ENCODE peak calls at places on chromosomes 5 and 9, in five cellular contexts. One of them, this sample, is unnamed. For H3K4me1, the result is how much of the 10 kb centered on the place peaks cover.

GRCh38 chr5:153636713-153637112 is 146.2 kb downstream of the GRIA1 start:
- DNase-seq in stomach: no peak
- DNase-seq in prostate gland: no peak
- DNase-seq in spleen: no peak
- DNase-seq in sigmoid colon: no peak
- DNase-seq in this sample: no peak

GRCh38 chr5:40798012-40798855 is at the start of gene PRKAA1:
- DNase-seq in stomach: peak
- DNase-seq in prostate gland: peak
- DNase-seq in spleen: peak
- DNase-seq in sigmoid colon: peak
- DNase-seq in this sample: peak

GRCh38 chr5:159174511-159175168 is 34.7 kb downstream of the RNF145 start:
- DNase-seq in stomach: no peak
- DNase-seq in prostate gland: no peak
- DNase-seq in spleen: no peak
- DNase-seq in sigmoid colon: no peak
- DNase-seq in this sample: no peak

GRCh38 chr9:104780796-104781395 is 17.0 kb downstream of the NIPSNAP3B start:
- DNase-seq in stomach: no peak
- DNase-seq in prostate gland: no peak
- DNase-seq in spleen: no peak
- DNase-seq in sigmoid colon: no peak
- DNase-seq in this sample: no peak

GRCh38 chr5:14143843-14144585 is 872 bp downstream of the TRIO start:
- DNase-seq in stomach: peak
- DNase-seq in prostate gland: no peak
- DNase-seq in spleen: peak
- DNase-seq in sigmoid colon: peak
- DNase-seq in this sample: peak

GRCh38 chr9:42852133-42852532 is 668.7 kb downstream of the SPATA31A6 start:
- DNase-seq in stomach: no peak
- DNase-seq in prostate gland: no peak
- DNase-seq in spleen: no peak
- DNase-seq in sigmoid colon: no peak
- DNase-seq in this sample: no peak

GRCh38 chr9:125374443-125375309 is 113.0 kb downstream of the GAPVD1 start:
- DNase-seq in stomach: peak
- DNase-seq in prostate gland: peak
- DNase-seq in spleen: peak
- DNase-seq in sigmoid colon: peak
- DNase-seq in this sample: peak

GRCh38 chr9:29640507-29640906 is 2067.2 kb upstream of the C9orf72 start:
- DNase-seq in stomach: no peak
- DNase-seq in prostate gland: no peak
- DNase-seq in spleen: no peak
- DNase-seq in sigmoid colon: no peak
- DNase-seq in this sample: no peak

GRCh38 chr5:59317023-59317771 is 576.3 kb downstream of the PDE4D start:
- DNase-seq in stomach: no peak
- DNase-seq in prostate gland: peak
- DNase-seq in spleen: no peak
- DNase-seq in sigmoid colon: peak
- DNase-seq in this sample: no peak

GRCh38 chr9:123929177-123929869 is 603 bp downstream of the DENND1A start:
- DNase-seq in stomach: no peak
- DNase-seq in prostate gland: no peak
- DNase-seq in spleen: no peak
- DNase-seq in sigmoid colon: no peak
- DNase-seq in this sample: no peak

GRCh38 chr9:137461663-137462395 is 2.7 kb upstream of the NSMF start:
- DNase-seq in stomach: peak
- DNase-seq in prostate gland: no peak
- DNase-seq in spleen: peak
- DNase-seq in sigmoid colon: peak
- DNase-seq in this sample: no peak

GRCh38 chr9:11722957-11723356 is 970.2 kb upstream of the TYRP1 start:
- DNase-seq in stomach: no peak
- DNase-seq in prostate gland: no peak
- DNase-seq in spleen: no peak
- DNase-seq in sigmoid colon: no peak
- DNase-seq in this sample: no peak

GRCh38 chr9:75123696-75124095 is 35.4 kb downstream of the OSTF1 start:
- DNase-seq in stomach: no peak
- DNase-seq in prostate gland: no peak
- DNase-seq in spleen: no peak
- DNase-seq in sigmoid colon: no peak
- DNase-seq in this sample: no peak

GRCh38 chr9:121637441-121638222 is 13.8 kb upstream of the DAB2IP start:
- DNase-seq in stomach: no peak
- DNase-seq in prostate gland: no peak
- DNase-seq in spleen: no peak
- DNase-seq in sigmoid colon: no peak
- DNase-seq in this sample: no peak

GRCh38 chr5:107155667-107156066 is 515.1 kb downstream of the EFNA5 start:
- DNase-seq in stomach: no peak
- DNase-seq in prostate gland: no peak
- DNase-seq in spleen: no peak
- DNase-seq in sigmoid colon: no peak
- DNase-seq in this sample: no peak

GRCh38 chr5:74072646-74073045 is 446.6 kb downstream of the ARHGEF28 start:
- DNase-seq in stomach: no peak
- DNase-seq in prostate gland: no peak
- DNase-seq in spleen: no peak
- DNase-seq in sigmoid colon: no peak
- DNase-seq in this sample: no peak

GRCh38 chr5:140197023-140197422 is 22.0 kb downstream of the CYSTM1 start:
- DNase-seq in stomach: no peak
- DNase-seq in prostate gland: no peak
- DNase-seq in spleen: no peak
- DNase-seq in sigmoid colon: no peak
- DNase-seq in this sample: no peak

GRCh38 chr9:74770508-74771261 is 117.0 kb downstream of the TRPM6 start:
- DNase-seq in stomach: peak
- DNase-seq in prostate gland: no peak
- DNase-seq in spleen: peak
- DNase-seq in sigmoid colon: no peak
- DNase-seq in this sample: no peak

GRCh38 chr5:32504923-32505596 is 60.5 kb upstream of the ZFR start:
- DNase-seq in stomach: no peak
- DNase-seq in prostate gland: peak
- DNase-seq in spleen: no peak
- DNase-seq in sigmoid colon: peak
- DNase-seq in this sample: peak

GRCh38 chr5:179700401-179700918 is 1.7 kb downstream of the CANX start:
- DNase-seq in stomach: no peak
- DNase-seq in prostate gland: no peak
- DNase-seq in spleen: no peak
- DNase-seq in sigmoid colon: no peak
- DNase-seq in this sample: no peak

GRCh38 chr9:29200650-29201049 is 1627.4 kb upstream of the C9orf72 start:
- DNase-seq in stomach: no peak
- DNase-seq in prostate gland: no peak
- DNase-seq in spleen: no peak
- DNase-seq in sigmoid colon: no peak
- DNase-seq in this sample: no peak

GRCh38 chr5:109053995-109054417 is 306.3 kb downstream of the FER start:
- DNase-seq in stomach: no peak
- DNase-seq in prostate gland: no peak
- DNase-seq in spleen: no peak
- DNase-seq in sigmoid colon: no peak
- DNase-seq in this sample: no peak

GRCh38 chr9:135968083-135968476 is 6.9 kb upstream of the UBAC1 start:
- DNase-seq in stomach: no peak
- DNase-seq in prostate gland: no peak
- DNase-seq in spleen: no peak
- DNase-seq in sigmoid colon: no peak
- DNase-seq in this sample: no peak

GRCh38 chr9:128077847-128078503 is 9.9 kb downstream of the SLC25A25 start:
- DNase-seq in stomach: no peak
- DNase-seq in prostate gland: no peak
- DNase-seq in spleen: no peak
- DNase-seq in sigmoid colon: no peak
- DNase-seq in this sample: no peak

GRCh38 chr5:179832039-179832745 is 11.5 kb downstream of the SQSTM1 start:
- DNase-seq in stomach: no peak
- DNase-seq in prostate gland: no peak
- DNase-seq in spleen: no peak
- DNase-seq in sigmoid colon: peak
- DNase-seq in this sample: no peak

GRCh38 chr9:109950710-109951443 is 170.9 kb downstream of the PALM2AKAP2 start:
- DNase-seq in stomach: no peak
- DNase-seq in prostate gland: no peak
- DNase-seq in spleen: no peak
- DNase-seq in sigmoid colon: no peak
- DNase-seq in this sample: no peak

GRCh38 chr9:127817881-127818434 is 15.3 kb downstream of the FPGS start:
- DNase-seq in stomach: no peak
- DNase-seq in prostate gland: no peak
- DNase-seq in spleen: no peak
- DNase-seq in sigmoid colon: no peak
- DNase-seq in this sample: no peak

GRCh38 chr9:121197135-121197534 is 4.5 kb downstream of the RAB14 start:
- DNase-seq in stomach: no peak
- DNase-seq in prostate gland: no peak
- DNase-seq in spleen: no peak
- DNase-seq in sigmoid colon: no peak
- DNase-seq in this sample: no peak

GRCh38 chr5:125476888-125477585 is 730.6 kb upstream of the ZNF608 start:
- DNase-seq in stomach: no peak
- DNase-seq in prostate gland: no peak
- DNase-seq in spleen: no peak
- DNase-seq in sigmoid colon: no peak
- DNase-seq in this sample: no peak

GRCh38 chr9:131395027-131395744 is 1.3 kb downstream of the PRRC2B start:
- DNase-seq in stomach: peak
- DNase-seq in prostate gland: peak
- DNase-seq in spleen: peak
- DNase-seq in sigmoid colon: no peak
- DNase-seq in this sample: no peak

GRCh38 chr5:137143244-137143605 is 355.9 kb downstream of the SPOCK1 start:
- DNase-seq in stomach: no peak
- DNase-seq in prostate gland: no peak
- DNase-seq in spleen: no peak
- DNase-seq in sigmoid colon: no peak
- DNase-seq in this sample: no peak

GRCh38 chr9:114098021-114098659 is 952 bp downstream of the KIF12 start:
- DNase-seq in stomach: peak
- DNase-seq in prostate gland: peak
- DNase-seq in spleen: no peak
- DNase-seq in sigmoid colon: no peak
- DNase-seq in this sample: no peak

DNA sequence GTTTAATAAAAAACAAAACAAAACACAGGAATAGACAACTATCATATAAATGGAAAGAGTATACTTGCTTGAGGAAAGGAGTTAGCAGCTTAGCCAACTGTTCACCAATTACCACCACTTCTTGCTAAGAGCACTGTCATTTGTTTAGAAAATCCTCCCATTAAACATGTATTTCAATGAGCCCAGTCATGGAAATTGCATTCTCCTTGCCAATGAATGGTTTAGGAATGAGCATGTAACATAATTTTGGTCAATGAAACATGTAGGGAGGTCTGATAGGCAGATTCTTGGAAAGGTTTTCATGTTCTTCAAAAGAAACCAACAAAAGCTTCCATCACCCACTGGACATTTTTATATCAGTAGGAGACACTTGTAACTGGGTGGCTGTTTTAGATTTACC is 502.8 kb upstream of the PAPPA start:
- DNase-seq in stomach: no peak
- DNase-seq in prostate gland: no peak
- DNase-seq in spleen: no peak
- DNase-seq in sigmoid colon: no peak
- DNase-seq in this sample: no peak
- TF ChIP-seq POLR2AphosphoS5 in stomach: no peak
- TF ChIP-seq POLR2AphosphoS5 in prostate gland: no peak
- TF ChIP-seq POLR2AphosphoS5 in spleen: no peak
- TF ChIP-seq POLR2AphosphoS5 in sigmoid colon: no peak
- TF ChIP-seq POLR2AphosphoS5 in this sample: no peak

DNA sequence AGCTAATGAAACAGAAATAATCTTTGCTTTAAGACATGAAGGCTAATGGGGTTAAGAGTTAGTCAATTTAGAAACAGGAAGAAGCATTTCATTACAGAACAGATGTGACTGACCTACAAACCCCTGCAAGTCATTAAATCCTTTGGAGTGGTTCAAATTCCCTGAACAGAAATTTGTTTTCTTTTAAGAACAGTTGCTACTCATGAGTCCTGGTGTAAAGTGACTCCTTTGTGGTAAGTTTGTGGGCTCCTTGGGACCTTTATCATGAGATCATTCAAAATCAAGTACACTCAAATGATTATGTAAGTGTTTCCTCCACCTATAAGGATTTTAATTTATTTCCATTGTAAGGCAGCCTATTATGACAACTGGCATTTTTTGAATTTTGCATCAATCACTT is 1.2 kb downstream of the MINAR2 start:
- DNase-seq in stomach: no peak
- DNase-seq in prostate gland: no peak
- DNase-seq in spleen: no peak
- DNase-seq in sigmoid colon: no peak
- DNase-seq in this sample: no peak
- H3K4me1 ChIP-seq in stomach: under half
- H3K4me1 ChIP-seq in prostate gland: under half
- H3K4me1 ChIP-seq in spleen: under half
- H3K4me1 ChIP-seq in sigmoid colon: under half
- H3K4me1 ChIP-seq in this sample: under half

DNA sequence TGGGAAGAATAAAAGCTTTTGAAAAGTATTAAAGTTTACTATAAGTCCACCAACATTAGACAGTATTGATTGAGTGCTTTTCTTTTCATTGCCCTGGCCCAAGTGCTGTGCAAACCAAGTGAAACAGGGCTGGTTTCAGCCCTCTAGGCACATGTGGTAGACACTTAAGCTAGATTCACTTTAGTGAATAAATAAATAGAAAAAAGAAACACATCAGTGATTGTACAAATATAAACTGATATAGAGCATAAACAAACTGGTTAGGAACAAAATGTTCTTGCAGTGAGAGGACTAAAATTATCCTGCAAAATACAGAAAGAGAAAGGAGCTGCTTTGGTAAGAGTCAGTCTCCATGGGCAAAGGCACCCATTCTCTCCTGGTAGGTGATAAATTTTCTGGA is 29.7 kb downstream of the ACTBL2 start:
- DNase-seq in stomach: no peak
- DNase-seq in prostate gland: no peak
- DNase-seq in spleen: no peak
- DNase-seq in sigmoid colon: no peak
- DNase-seq in this sample: no peak
- H3K27ac ChIP-seq in stomach: peak
- H3K27ac ChIP-seq in prostate gland: peak
- H3K27ac ChIP-seq in spleen: no peak
- H3K27ac ChIP-seq in sigmoid colon: peak
- H3K27ac ChIP-seq in this sample: peak

GRCh38 chr9:18721267-18722079 is 247.5 kb downstream of the ADAMTSL1 start:
- DNase-seq in stomach: no peak
- DNase-seq in prostate gland: no peak
- DNase-seq in spleen: no peak
- DNase-seq in sigmoid colon: no peak
- DNase-seq in this sample: no peak
- TF ChIP-seq POLR2AphosphoS5 in stomach: no peak
- TF ChIP-seq POLR2AphosphoS5 in prostate gland: no peak
- TF ChIP-seq POLR2AphosphoS5 in spleen: no peak
- TF ChIP-seq POLR2AphosphoS5 in sigmoid colon: no peak
- TF ChIP-seq POLR2AphosphoS5 in this sample: no peak

This sample was measured in suprapubic skin.